ENCODE peak calls at places on chromosomes 5 and 9, in seven cellular contexts. U, N, D, C, F, S and W are unnamed samples. For H3K4me1, the result is how much of the 10 kb centered on the place peaks cover.

GRCh38 chr5:168807261-168807660 is 228.1 kb upstream of the PANK3 start:
- DNase-seq in N (no peak), U (no peak), C (no peak), S (peak), F (no peak), D (no peak), W (no peak)

GRCh38 chr5:88539642-88540476 is 271.2 kb upstream of the TMEM161B start:
- DNase-seq in F (no peak), D (no peak), N (no peak), S (no peak), C (no peak), U (no peak), W (no peak)

GRCh38 chr5:32307769-32308194 is 5.0 kb downstream of the MTMR12 start:
- DNase-seq in N (no peak), D (no peak), F (no peak), C (no peak), U (no peak), S (no peak), W (no peak)

GRCh38 chr9:97632406-97632991 is 669 bp downstream of the TSTD2 start:
- DNase-seq in C (peak), D (peak), S (peak), U (peak), N (peak), F (no peak), W (no peak)

GRCh38 chr5:14208071-14209021 is 65.2 kb downstream of the TRIO start:
- DNase-seq in U (no peak), F (peak), N (peak), S (peak), C (peak), D (no peak), W (peak)

GRCh38 chr9:77981332-77981731 is 50.3 kb downstream of the GNAQ start:
- DNase-seq in F (no peak), N (peak), D (no peak), U (no peak), C (no peak), S (peak), W (no peak)

GRCh38 chr9:31608413-31608812 is 776.0 kb upstream of the ACO1 start:
- DNase-seq in S (no peak), D (no peak), U (no peak), F (no peak), N (no peak), C (no peak), W (no peak)

GRCh38 chr5:56064984-56065383 is 70.2 kb upstream of the IL6ST start:
- DNase-seq in U (no peak), F (no peak), N (peak), S (peak), D (no peak), C (no peak), W (no peak)

GRCh38 chr5:82833277-82833676 is 243.9 kb downstream of the TMEM167A start:
- DNase-seq in F (no peak), C (no peak), U (no peak), S (no peak), D (no peak), N (no peak), W (no peak)

GRCh38 chr9:136100700-136101614 is 5.9 kb upstream of the NACC2 start:
- DNase-seq in C (no peak), N (no peak), S (no peak), F (peak), D (no peak), U (no peak), W (no peak)

GRCh38 chr5:56340196-56340980 is 107.3 kb upstream of the ANKRD55 start:
- DNase-seq in U (no peak), S (no peak), F (no peak), D (no peak), C (no peak), N (peak), W (no peak)

GRCh38 chr5:71537681-71538080 is 49.5 kb upstream of the MCCC2 start:
- DNase-seq in F (no peak), D (no peak), C (no peak), N (no peak), S (no peak), U (no peak), W (no peak)

GRCh38 chr9:90344013-90344412 is 298.6 kb downstream of the DIRAS2 start:
- DNase-seq in N (no peak), D (no peak), U (no peak), S (peak), F (no peak), C (no peak), W (no peak)

GRCh38 chr5:150489358-150490295 is 18.3 kb upstream of the NDST1 start:
- DNase-seq in U (no peak), F (peak), N (peak), D (no peak), C (no peak), S (peak), W (no peak)

GRCh38 chr9:136268318-136268717 is 22.7 kb upstream of the QSOX2 start:
- DNase-seq in C (no peak), D (no peak), S (no peak), U (no peak), N (no peak), F (peak), W (no peak)

GRCh38 chr9:124024107-124024506 is 12.5 kb downstream of the LHX2 start:
- DNase-seq in S (no peak), U (no peak), F (no peak), C (no peak), D (no peak), N (no peak), W (no peak)
- H3K27ac ChIP-seq in S (no peak), U (no peak), F (no peak), C (no peak), D (no peak), N (no peak), W (no peak)

GRCh38 chr9:113502427-113503008 is 39.0 kb downstream of the RGS3 start:
- DNase-seq in C (no peak), N (no peak), S (no peak), D (no peak), U (no peak), F (no peak), W (no peak)

GRCh38 chr9:113501129-113501686 is 37.7 kb downstream of the RGS3 start:
- DNase-seq in F (no peak), U (peak), D (peak), S (no peak), C (no peak), N (no peak), W (no peak)

GRCh38 chr9:113503131-113503541 is 39.6 kb downstream of the RGS3 start:
- DNase-seq in S (no peak), U (no peak), F (no peak), C (no peak), N (no peak), D (no peak), W (no peak)

GRCh38 chr9:113499876-113500497 is 36.5 kb downstream of the RGS3 start:
- DNase-seq in C (no peak), U (no peak), N (no peak), D (no peak), S (no peak), F (no peak), W (no peak)

DNA sequence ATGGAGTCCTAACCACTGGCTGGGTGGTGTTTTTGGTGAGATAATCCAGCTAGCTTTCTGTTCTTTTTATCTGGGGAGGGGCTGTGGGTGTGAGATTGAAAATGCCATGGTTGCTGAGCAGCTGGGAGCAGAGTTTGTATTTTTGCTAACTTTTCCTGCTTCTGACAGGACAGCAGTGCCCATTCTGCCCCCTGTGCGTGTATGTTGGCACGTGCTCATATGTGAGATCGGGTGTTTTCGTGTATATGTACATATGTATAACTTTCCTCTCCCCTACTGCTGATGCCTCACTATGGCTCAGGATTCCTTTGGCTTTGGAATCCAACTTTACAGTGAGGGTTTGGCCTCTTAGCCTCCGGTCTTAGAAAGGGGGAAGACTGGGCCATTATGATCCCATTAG is 38.3 kb downstream of the RGS3 start:
- DNase-seq in S (no peak), F (no peak), U (no peak), D (no peak), C (no peak), N (no peak), W (no peak)
- H3K4me3 ChIP-seq in S (no peak), F (no peak), U (peak), D (no peak), C (no peak), N (no peak), W (no peak)

GRCh38 chr5:30500513-30500912 is 693.0 kb upstream of the CDH6 start:
- DNase-seq in D (no peak), S (no peak), N (no peak), C (no peak), F (no peak), U (no peak), W (no peak)
- H3K4me1 ChIP-seq in D (under half), S (under half), N (under half), C (under half), F (under half), U (under half), W (under half)

GRCh38 chr5:110053824-110054223 is 364.1 kb downstream of the MAN2A1 start:
- DNase-seq in U (no peak), C (no peak), F (peak), S (no peak), D (no peak), N (no peak), W (no peak)
- H3K27ac ChIP-seq in U (no peak), C (no peak), F (peak), S (no peak), D (no peak), N (no peak), W (peak)

DNA sequence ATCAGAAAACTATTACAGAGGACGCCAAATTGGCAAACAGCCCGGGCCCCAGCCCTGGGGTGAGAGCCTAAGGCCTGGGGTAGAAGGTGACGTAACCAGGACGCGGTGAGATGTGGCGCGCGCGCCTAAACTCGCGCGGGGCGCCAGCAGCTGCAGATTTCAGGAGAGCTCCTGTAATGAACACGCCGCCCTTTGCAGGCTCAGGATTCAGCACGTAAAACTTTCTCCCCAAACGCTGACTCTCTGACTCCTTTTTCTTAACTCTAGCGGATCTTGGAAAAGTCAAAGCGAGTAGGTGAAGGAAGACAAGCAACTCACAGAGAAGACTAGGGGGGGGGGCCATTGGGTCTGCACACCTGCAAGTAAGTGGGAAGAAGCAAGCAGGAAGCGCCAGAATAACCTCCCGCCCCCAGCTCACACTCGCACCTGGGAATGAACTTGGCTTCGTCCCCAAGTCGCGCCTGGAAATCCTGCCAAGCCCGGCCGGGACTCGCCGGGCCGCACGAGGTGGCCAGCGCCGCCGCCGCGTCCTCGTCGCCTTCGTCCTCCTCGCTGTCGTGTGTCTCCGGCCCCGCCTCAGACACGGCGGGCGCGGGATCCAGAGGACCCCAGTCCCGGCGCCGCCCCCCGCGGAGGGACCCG is 810 bp downstream of the RASEF start:
- DNase-seq in U (peak), S (peak), C (no peak), D (peak), N (peak), F (no peak), W (no peak)
- H3K4me3 ChIP-seq in U (peak), S (peak), C (peak), D (peak), N (peak), F (no peak), W (no peak)